ENCODE peak calls at places on chromosomes 5 and 9, in eight cellular contexts. W, B, R, Y, F, C, H and J are unnamed samples.

GRCh38 chr5:109898547-109899544 is 209.1 kb downstream of the MAN2A1 start:
- DNase-seq in W (peak; percentile 1), B (no peak), R (no peak), Y (no peak), F (no peak), C (no peak), H (no peak), J (no peak)

GRCh38 chr9:109455391-109455790 is 42.7 kb downstream of the PTPN3 start:
- DNase-seq in W (no peak), B (no peak), R (no peak), Y (no peak), F (no peak), C (no peak), H (no peak), J (no peak)

GRCh38 chr5:81786509-81786908 is 35.6 kb upstream of the SSBP2 start:
- DNase-seq in W (no peak), B (no peak), R (no peak), Y (no peak), F (no peak), C (no peak), H (no peak), J (no peak)

GRCh38 chr5:103605277-103605676 is 42.7 kb upstream of the NUDT12 start:
- DNase-seq in W (no peak), B (no peak), R (no peak), Y (no peak), F (no peak), C (no peak), H (no peak), J (no peak)

GRCh38 chr5:172383231-172383802 is 71.0 kb downstream of the SH3PXD2B start:
- DNase-seq in W (peak; percentile 11), B (no peak), R (no peak), Y (peak; percentile 34), F (no peak), C (no peak), H (peak; percentile 65), J (peak; percentile 51)

GRCh38 chr5:83354958-83355357 is 116.6 kb upstream of the VCAN start:
- DNase-seq in W (no peak), B (peak; percentile 81), R (no peak), Y (no peak), F (no peak), C (no peak), H (no peak), J (no peak)

GRCh38 chr9:69178583-69179011 is 4.5 kb downstream of the TJP2 start:
- DNase-seq in W (no peak), B (no peak), R (no peak), Y (no peak), F (no peak), C (no peak), H (no peak), J (no peak)

GRCh38 chr9:73643379-73644013 is 491.8 kb downstream of the ANXA1 start:
- DNase-seq in W (peak; percentile 0), B (no peak), R (no peak), Y (no peak), F (no peak), C (no peak), H (no peak), J (peak; percentile 48)

GRCh38 chr5:74866653-74867162 is 521 bp upstream of the FAM169A start:
- DNase-seq in W (no peak), B (peak; percentile 61), R (no peak), Y (no peak), F (no peak), C (no peak), H (peak; percentile 47), J (no peak)

GRCh38 chr9:17191095-17191494 is 56.3 kb downstream of the CNTLN start:
- DNase-seq in W (no peak), B (no peak), R (no peak), Y (no peak), F (no peak), C (no peak), H (no peak), J (peak; percentile 68)

GRCh38 chr5:138954257-138955012 is 79.3 kb upstream of the LRRTM2 start:
- DNase-seq in W (no peak), B (no peak), R (no peak), Y (no peak), F (no peak), C (no peak), H (no peak), J (no peak)

GRCh38 chr9:137411670-137412380 is 11.1 kb downstream of the EXD3 start:
- DNase-seq in W (peak; percentile 85), B (peak; percentile 18), R (no peak), Y (peak; percentile 73), F (no peak), C (peak; percentile 74), H (peak; percentile 61), J (no peak)

GRCh38 chr5:53430618-53431252 is 49.7 kb upstream of the FST start:
- DNase-seq in W (peak; percentile 88), B (no peak), R (no peak), Y (no peak), F (no peak), C (no peak), H (no peak), J (peak; percentile 79)

GRCh38 chr9:89705651-89706050 is 100.8 kb downstream of the GADD45G start:
- DNase-seq in W (no peak), B (no peak), R (no peak), Y (no peak), F (no peak), C (no peak), H (no peak), J (no peak)

GRCh38 chr9:88540364-88540763 is 5.4 kb downstream of the NXNL2 start:
- DNase-seq in W (no peak), B (no peak), R (no peak), Y (no peak), F (no peak), C (no peak), H (no peak), J (no peak)
- H3K27me3 ChIP-seq in W (no peaks in the 10 kb centered on the region), B (no peaks in the 10 kb centered on the region), R (no peaks in the 10 kb centered on the region), Y (peaks cover 21% of the 10 kb centered on the region), F (peaks cover 10% of the 10 kb centered on the region), C (no peaks in the 10 kb centered on the region), H (peaks cover 7% of the 10 kb centered on the region), J (no peaks in the 10 kb centered on the region)

DNA sequence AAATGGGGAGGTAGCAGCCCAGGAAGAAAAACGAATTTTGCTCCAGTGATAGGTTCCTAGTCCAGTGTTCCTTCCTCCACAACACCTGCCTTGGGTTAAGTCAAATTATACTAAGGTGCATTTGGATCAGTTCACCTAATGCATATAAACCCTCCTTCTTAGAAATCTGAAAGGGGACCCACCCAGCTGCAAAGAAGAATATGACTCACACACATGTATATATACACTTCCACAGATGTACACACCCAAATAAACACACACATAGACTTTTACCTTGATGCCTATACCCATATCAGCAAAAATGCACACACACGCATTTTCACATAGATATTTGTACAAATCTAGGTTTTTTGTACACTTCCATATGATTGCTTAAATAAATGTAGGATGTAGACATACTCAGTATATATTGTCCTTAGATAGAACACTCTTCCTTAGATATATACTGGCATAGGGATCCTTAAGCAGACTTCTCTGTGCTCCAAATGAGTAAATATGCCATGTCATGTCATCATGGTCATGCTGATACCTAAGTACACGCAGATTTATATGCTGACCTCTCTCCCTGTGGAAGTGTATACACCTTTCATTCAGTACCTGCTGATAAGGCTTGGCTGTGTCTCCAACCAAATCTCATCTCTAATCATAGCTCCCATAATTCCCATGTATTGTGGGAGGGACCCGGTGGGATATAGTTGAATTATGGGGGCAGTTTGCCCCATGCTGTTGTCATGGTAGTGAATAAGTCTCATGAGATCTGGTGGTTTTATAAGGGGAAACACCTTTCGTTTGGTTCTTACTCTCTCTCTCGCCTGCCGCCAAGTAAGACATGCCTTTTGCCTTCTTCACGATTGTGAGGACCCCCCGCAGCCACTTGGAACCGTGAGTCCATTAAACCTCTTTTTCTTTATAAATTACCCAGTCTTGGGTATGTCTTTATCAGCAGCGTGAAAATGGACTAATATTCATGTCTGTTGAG is 10.2 kb downstream of the ADRB2 start:
- DNase-seq in W (no peak), B (no peak), R (no peak), Y (no peak), F (no peak), C (no peak), H (no peak), J (no peak)
- H3K4me1 ChIP-seq in W (no peaks in the 10 kb centered on the region), B (no peaks in the 10 kb centered on the region), R (peaks cover 51% of the 10 kb centered on the region), Y (no peaks in the 10 kb centered on the region), F (peaks cover 35% of the 10 kb centered on the region), C (peaks cover 5% of the 10 kb centered on the region), H (peaks cover 28% of the 10 kb centered on the region), J (peaks cover 9% of the 10 kb centered on the region)

DNA sequence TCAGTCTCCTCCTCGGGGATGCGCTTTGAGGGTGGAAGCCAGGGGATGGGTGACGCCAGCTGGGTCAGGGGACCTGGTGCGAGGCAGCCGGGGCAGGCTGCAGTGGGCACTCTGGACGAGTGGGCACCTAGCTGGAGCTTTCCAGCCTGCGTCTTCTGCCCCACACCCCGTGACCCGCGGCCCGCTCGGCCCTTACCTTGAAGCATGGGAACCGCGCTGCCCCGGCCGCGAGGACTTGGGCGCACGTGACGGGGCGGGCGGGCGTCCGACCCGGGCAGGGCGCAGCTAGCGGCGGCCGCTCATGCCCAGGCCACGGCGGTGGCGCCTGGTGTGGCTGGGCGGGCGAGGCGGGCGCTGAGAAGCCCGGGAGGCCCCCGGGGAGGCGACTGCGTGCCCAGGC is 308 bp downstream of the FAM163B start:
- DNase-seq in W (no peak), B (no peak), R (no peak), Y (no peak), F (no peak), C (no peak), H (no peak), J (no peak)
- H3K27me3 ChIP-seq in W (peaks cover 5% of the 10 kb centered on the region), B (peaks cover 8% of the 10 kb centered on the region), R (peaks cover 12% of the 10 kb centered on the region), Y (peaks cover 86% of the 10 kb centered on the region), F (peaks cover 98% of the 10 kb centered on the region), C (peaks cover 9% of the 10 kb centered on the region), H (peaks cover 3% of the 10 kb centered on the region), J (peaks cover 83% of the 10 kb centered on the region)

GRCh38 chr5:141960449-141961323 is 2.7 kb upstream of the PCDH12 start:
- DNase-seq in W (peak; percentile 82), B (peak; percentile 85), R (peak; percentile 89), Y (peak; percentile 93), F (peak; percentile 94), C (peak; percentile 90), H (peak; percentile 88), J (peak; percentile 96)

GRCh38 chr5:141960018-141960417 is 2.0 kb upstream of the PCDH12 start:
- DNase-seq in W (no peak), B (no peak), R (no peak), Y (no peak), F (no peak), C (no peak), H (no peak), J (peak; percentile 11)

GRCh38 chr5:141958773-141959172 is 771 bp upstream of the PCDH12 start:
- DNase-seq in W (no peak), B (no peak), R (no peak), Y (no peak), F (no peak), C (no peak), H (no peak), J (no peak)

GRCh38 chr5:141958113-141958512 is at the start of gene PCDH12:
- DNase-seq in W (no peak), B (peak; percentile 53), R (no peak), Y (peak; percentile 13), F (no peak), C (no peak), H (no peak), J (no peak)

DNA sequence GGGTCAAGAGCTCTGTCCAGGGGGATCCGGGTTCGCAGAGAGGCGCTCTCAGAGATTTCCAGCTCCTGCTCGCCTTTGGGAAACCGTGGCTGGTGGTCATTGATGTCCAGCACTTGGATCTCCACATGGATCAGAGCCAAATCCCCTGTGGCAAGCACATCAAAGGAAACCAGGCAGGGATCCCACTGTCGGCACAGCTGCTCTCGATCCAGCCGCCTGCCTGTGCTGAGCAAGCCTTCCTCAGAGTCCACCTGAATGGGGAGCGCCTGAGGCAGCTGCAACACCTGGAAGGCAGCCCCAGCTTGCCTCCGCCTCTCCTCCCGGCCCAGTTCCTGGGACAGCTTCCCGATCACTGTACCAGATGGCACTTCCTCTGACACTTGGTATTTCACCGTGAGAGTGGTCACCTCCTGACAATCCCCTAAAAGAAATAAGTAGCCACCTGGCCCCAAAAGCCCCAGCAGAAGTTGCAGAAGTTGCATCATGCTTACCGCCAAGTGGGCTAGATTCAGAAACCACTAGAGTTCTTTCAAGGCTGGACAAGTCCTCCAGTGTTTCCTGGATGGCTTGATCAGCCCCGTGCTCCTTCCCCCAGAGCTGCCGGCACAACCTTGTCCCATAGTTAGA is 522 bp downstream of the PCDH12 start:
- DNase-seq in W (no peak), B (no peak), R (no peak), Y (no peak), F (no peak), C (no peak), H (no peak), J (no peak)
- H3K4me1 ChIP-seq in W (no peaks in the 10 kb centered on the region), B (no peaks in the 10 kb centered on the region), R (peaks cover 30% of the 10 kb centered on the region), Y (no peaks in the 10 kb centered on the region), F (peaks cover 24% of the 10 kb centered on the region), C (peaks cover 8% of the 10 kb centered on the region), H (no peaks in the 10 kb centered on the region), J (no peaks in the 10 kb centered on the region)